ENCODE peak calls at places on chromosomes 11 and 22, in five cellular contexts. X is esophagus muscularis mucosa, W is spleen, Y is H1, O is Panc1. L is an unnamed sample. For H3K4me1, the result is how much of the 10 kb centered on the place peaks cover.

GRCh38 chr11:48063424-48063978 is 83.1 kb downstream of the PTPRJ start:
- DNase-seq in Y (no peak), O (no peak), X (no peak), W (no peak), L (no peak)

GRCh38 chr11:19079643-19080440 is 19.3 kb upstream of the MRGPRX2 start:
- DNase-seq in Y (no peak), O (no peak), X (peak), W (no peak), L (no peak)

GRCh38 chr11:34721646-34722045 is 100.8 kb downstream of the EHF start:
- DNase-seq in W (no peak), O (no peak), X (no peak), Y (no peak), L (no peak)

GRCh38 chr11:86765146-86765663 is 35.1 kb upstream of the PRSS23 start:
- DNase-seq in Y (no peak), X (no peak), O (no peak), W (no peak), L (no peak)

GRCh38 chr11:124475265-124475664 is 29.8 kb upstream of the OR8B8 start:
- DNase-seq in Y (no peak), W (no peak), O (no peak), X (no peak), L (no peak)

GRCh38 chr11:2399488-2400068 is 972 bp upstream of the TSSC4 start:
- DNase-seq in X (no peak), O (no peak), W (no peak), Y (no peak), L (no peak)

GRCh38 chr22:28822930-28823481 is 22.6 kb upstream of the XBP1 start:
- DNase-seq in W (no peak), X (no peak), Y (no peak), O (no peak), L (no peak)

GRCh38 chr11:126423743-126424142 is 68.3 kb downstream of the ST3GAL4 start:
- DNase-seq in O (no peak), X (no peak), W (no peak), Y (no peak), L (no peak)

GRCh38 chr11:119734788-119735187 is 5.8 kb upstream of the NECTIN1 start:
- DNase-seq in O (no peak), Y (no peak), W (no peak), X (no peak), L (no peak)

GRCh38 chr11:96337541-96338530 is 5.2 kb downstream of the MAML2 start:
- DNase-seq in W (peak), Y (no peak), X (no peak), O (no peak), L (no peak)

GRCh38 chr11:59990421-59990820 is 26.6 kb upstream of the OOSP4B start:
- DNase-seq in O (no peak), Y (no peak), W (no peak), X (no peak), L (no peak)

GRCh38 chr11:12547953-12548650 is 126.1 kb upstream of the TEAD1 start:
- DNase-seq in W (no peak), O (no peak), X (peak), Y (no peak), L (no peak)

GRCh38 chr11:77793972-77794371 is 26.6 kb downstream of the RSF1 start:
- DNase-seq in Y (no peak), X (no peak), W (no peak), O (no peak), L (no peak)

GRCh38 chr11:13831707-13832106 is 130.8 kb upstream of the SPON1 start:
- DNase-seq in O (no peak), Y (no peak), X (peak), W (no peak), L (no peak)

GRCh38 chr22:19853879-19854777 is 546 bp downstream of the GNB1L start:
- DNase-seq in Y (no peak), O (no peak), X (peak), W (peak), L (peak)

GRCh38 chr11:11374358-11375148 is 21.5 kb upstream of the CSNK2A3 start:
- DNase-seq in X (no peak), O (no peak), Y (no peak), W (no peak), L (peak)

GRCh38 chr22:39522567-39523300 is 2.4 kb downstream of the ATF4 start:
- DNase-seq in O (no peak), X (no peak), W (peak), Y (no peak), L (no peak)

GRCh38 chr22:36344106-36344827 is 43.5 kb downstream of the MYH9 start:
- DNase-seq in O (no peak), X (no peak), Y (no peak), W (no peak), L (no peak)

GRCh38 chr11:8809605-8810272 is 101.2 kb upstream of the AKIP1 start:
- DNase-seq in O (no peak), W (no peak), Y (no peak), X (no peak), L (no peak)

GRCh38 chr11:94938399-94939055 is 34.8 kb downstream of the CWC15 start:
- DNase-seq in W (no peak), X (peak), O (no peak), Y (no peak), L (no peak)

GRCh38 chr22:17974703-17975372 is 49.5 kb downstream of the MICAL3 start:
- DNase-seq in X (no peak), Y (no peak), W (no peak), O (no peak), L (no peak)

GRCh38 chr11:119205080-119205479 is 1.1 kb upstream of the CBL start:
- DNase-seq in X (no peak), Y (no peak), O (no peak), W (peak), L (no peak)

GRCh38 chr11:76228122-76229000 is 22.1 kb upstream of the WNT11 start:
- DNase-seq in O (no peak), W (no peak), Y (no peak), X (no peak), L (no peak)

GRCh38 chr11:122642472-122642922 is 13.0 kb upstream of the UBASH3B start:
- DNase-seq in Y (no peak), W (no peak), X (no peak), O (peak), L (no peak)

GRCh38 chr11:30326114-30326783 is 3.3 kb downstream of the ARL14EP start:
- DNase-seq in X (no peak), Y (no peak), O (no peak), W (no peak), L (no peak)

GRCh38 chr22:24681236-24681635 is 78.2 kb downstream of the GGT1 start:
- DNase-seq in O (no peak), W (no peak), X (no peak), Y (no peak), L (no peak)

GRCh38 chr11:63614136-63614664 is at the start of gene PLAAT3:
- DNase-seq in O (no peak), X (no peak), Y (peak), W (peak), L (no peak)

GRCh38 chr11:24324211-24324610 is 172.6 kb upstream of the LUZP2 start:
- DNase-seq in X (no peak), O (no peak), Y (no peak), W (no peak), L (no peak)

GRCh38 chr11:106695506-106695905 is 322.8 kb downstream of the GUCY1A2 start:
- DNase-seq in O (no peak), W (no peak), X (no peak), Y (no peak), L (no peak)

GRCh38 chr11:86476109-86476861 is 101.6 kb downstream of the CCDC81 start:
- DNase-seq in Y (no peak), W (no peak), X (no peak), O (no peak), L (no peak)

GRCh38 chr22:50521710-50522109 is 3.7 kb downstream of the SCO2 start:
- DNase-seq in W (no peak), O (no peak), Y (no peak), X (no peak), L (peak)
- TF ChIP-seq POLR2AphosphoS5 in W (no peak), O (no peak), Y (no peak), X (no peak), L (no peak)

DNA sequence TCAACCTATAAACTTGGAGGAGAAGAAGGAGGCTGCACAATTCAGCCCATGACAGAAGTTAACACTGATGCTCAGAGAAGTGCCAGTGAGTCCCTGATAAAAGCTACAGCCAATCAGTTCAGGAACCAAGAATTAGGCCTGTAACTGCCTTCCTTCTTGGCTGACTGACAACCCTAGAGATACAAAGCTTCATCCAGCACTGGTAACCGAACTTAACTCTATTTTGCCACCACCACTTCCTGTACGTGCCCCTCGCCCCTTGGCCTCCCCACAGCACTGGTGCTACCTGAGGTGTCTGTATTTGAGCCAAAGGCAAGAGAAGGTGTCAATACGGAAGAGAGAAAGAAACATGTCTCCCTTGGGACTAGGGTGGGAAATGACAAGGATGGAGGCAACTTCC is 40.1 kb upstream of the POU2AF1 start:
- DNase-seq in Y (no peak), X (no peak), W (no peak), O (no peak), L (no peak)
- H3K4me1 ChIP-seq in Y (under half), X (under half), W (under half), O (under half), L (under half)

GRCh38 chr22:43890901-43891331 is 897 bp downstream of the PNPLA5 start:
- DNase-seq in Y (no peak), O (no peak), X (no peak), W (peak), L (no peak)

GRCh38 chr22:43891360-43892182 is at the start of gene PNPLA5:
- DNase-seq in X (no peak), W (peak), Y (no peak), O (no peak), L (no peak)

GRCh38 chr22:43893266-43893665 is 1.5 kb upstream of the PNPLA5 start:
- DNase-seq in X (no peak), O (no peak), W (peak), Y (no peak), L (no peak)

GRCh38 chr22:43894122-43894521 is 2.3 kb upstream of the PNPLA5 start:
- DNase-seq in X (no peak), W (peak), Y (no peak), O (no peak), L (no peak)

DNA sequence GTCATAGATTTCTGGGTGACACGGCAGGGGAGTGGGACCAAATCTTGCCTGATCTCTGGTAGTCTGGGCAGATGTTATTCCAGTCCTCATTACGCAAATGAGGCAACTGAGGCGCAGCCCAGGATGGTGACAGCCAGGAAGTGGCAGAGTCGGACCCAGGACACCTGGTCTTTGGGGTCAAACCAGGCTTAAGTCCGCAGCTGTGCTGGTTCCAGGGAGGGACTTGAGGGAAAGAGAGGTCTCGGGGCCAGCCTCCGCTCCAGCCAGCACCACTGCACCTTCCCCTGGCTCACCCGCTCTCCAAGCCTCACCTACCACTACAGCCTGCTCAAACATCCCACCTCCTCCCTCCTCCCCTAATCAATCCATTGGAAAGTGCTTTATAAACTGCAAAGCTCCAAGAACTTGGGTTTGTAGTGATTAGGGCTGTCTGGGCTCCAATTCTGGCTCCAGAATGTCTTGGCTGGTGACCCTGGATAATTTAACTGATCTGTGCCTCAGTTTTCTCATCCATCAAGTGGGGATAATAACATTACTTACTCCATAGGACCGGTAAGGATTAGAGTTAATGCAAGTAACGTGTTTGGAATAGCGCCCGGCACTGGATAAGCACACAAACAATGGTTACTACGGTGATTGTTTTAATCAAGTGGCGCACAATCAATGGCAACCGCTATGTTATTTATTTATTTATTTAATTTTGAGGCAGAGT is 526 bp upstream of the PNPLA5 start:
- DNase-seq in W (peak), Y (no peak), X (no peak), O (no peak), L (no peak)
- H3K4me3 ChIP-seq in W (no peak), Y (peak), X (no peak), O (no peak), L (no peak)

GRCh38 chr11:32107647-32108046 is 16.8 kb downstream of the RCN1 start:
- DNase-seq in X (no peak), W (no peak), Y (no peak), O (no peak), L (no peak)
- TF ChIP-seq POLR2AphosphoS5 in X (no peak), W (no peak), Y (no peak), O (peak), L (no peak)

GRCh38 chr22:41857860-41858199 is 24.9 kb downstream of the SREBF2 start:
- DNase-seq in Y (no peak), O (no peak), X (no peak), W (no peak), L (no peak)
- H3K4me1 ChIP-seq in Y (under half), O (under half), X (half or more), W (under half), L (under half)

GRCh38 chr22:46588279-46589140 is 31.7 kb upstream of the GRAMD4 start:
- DNase-seq in O (no peak), X (no peak), Y (no peak), W (peak), L (no peak)
- H3K4me3 ChIP-seq in O (no peak), X (no peak), Y (no peak), W (peak), L (no peak)

GRCh38 chr11:66293777-66294625 is 2.3 kb downstream of the TMEM151A start:
- DNase-seq in O (no peak), X (no peak), W (no peak), Y (no peak), L (no peak)

GRCh38 chr11:66293352-66293751 is 1.7 kb downstream of the TMEM151A start:
- DNase-seq in W (no peak), O (no peak), X (no peak), Y (no peak), L (no peak)

GRCh38 chr11:66297610-66298009 is 5.9 kb downstream of the TMEM151A start:
- DNase-seq in X (no peak), O (no peak), W (no peak), Y (no peak), L (no peak)

GRCh38 chr11:66292543-66293332 is 1.0 kb downstream of the TMEM151A start:
- DNase-seq in X (no peak), O (no peak), Y (no peak), W (no peak), L (no peak)

DNA sequence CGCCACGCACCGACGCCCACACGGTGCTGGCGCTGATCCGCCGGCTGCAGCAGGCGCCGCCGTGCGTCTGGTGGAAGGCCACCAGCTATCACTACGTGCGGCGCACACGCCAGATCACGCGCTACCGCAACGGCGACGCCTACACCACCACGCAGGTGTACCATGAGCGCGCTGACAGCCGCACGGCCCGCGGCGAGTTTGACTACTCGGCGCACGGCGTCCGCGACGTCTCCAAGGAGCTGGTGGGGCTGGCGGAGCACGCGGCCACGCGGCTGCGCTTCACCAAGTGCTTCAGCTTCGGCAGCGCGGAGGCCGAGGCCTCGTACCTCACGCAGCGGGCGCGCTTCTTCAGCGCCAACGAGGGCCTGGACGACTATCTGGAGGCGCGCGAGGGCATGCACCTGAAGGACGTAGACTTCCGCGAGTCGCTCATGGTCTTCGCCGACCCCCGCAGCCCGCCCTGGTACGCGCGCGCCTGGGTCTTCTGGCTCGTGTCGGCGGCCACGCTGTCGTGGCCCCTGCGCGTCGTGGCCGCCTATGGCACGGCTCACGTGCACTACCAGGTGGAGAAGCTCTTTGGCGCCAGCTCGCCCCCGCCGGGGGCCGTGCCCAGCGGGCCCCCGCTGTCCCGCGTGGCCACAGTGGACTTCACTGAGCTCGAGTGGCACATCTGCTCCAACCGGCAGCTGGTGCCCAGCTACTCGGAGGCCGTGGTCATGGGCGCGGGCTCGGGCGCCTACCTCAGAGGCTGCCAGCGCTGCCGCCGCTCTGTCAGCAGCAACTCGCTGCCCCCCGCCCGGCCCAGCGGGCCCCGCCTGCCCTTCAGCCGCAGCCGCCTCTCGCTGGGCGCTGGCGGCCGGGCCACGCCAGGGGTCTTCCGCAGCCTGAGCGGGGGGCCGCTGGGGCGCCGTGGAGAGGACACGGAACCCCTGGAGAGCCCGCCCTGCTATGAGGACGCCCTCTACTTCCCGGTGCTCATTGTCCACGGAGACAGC is 3.2 kb downstream of the TMEM151A start:
- DNase-seq in X (no peak), Y (no peak), W (no peak), O (no peak), L (no peak)
- TF ChIP-seq POLR2AphosphoS5 in X (no peak), Y (no peak), W (no peak), O (no peak), L (no peak)

GRCh38 chr22:42432818-42433217 is 615 bp upstream of the NFAM1 start:
- DNase-seq in X (no peak), W (no peak), O (no peak), Y (no peak), L (no peak)

GRCh38 chr22:42434283-42434682 is 2.1 kb upstream of the NFAM1 start:
- DNase-seq in Y (no peak), W (no peak), O (no peak), X (no peak), L (no peak)

GRCh38 chr22:42436402-42436801 is 4.2 kb upstream of the NFAM1 start:
- DNase-seq in O (no peak), W (no peak), X (no peak), Y (no peak), L (no peak)

GRCh38 chr22:42433754-42434153 is 1.6 kb upstream of the NFAM1 start:
- DNase-seq in O (no peak), X (no peak), W (no peak), Y (no peak), L (no peak)

DNA sequence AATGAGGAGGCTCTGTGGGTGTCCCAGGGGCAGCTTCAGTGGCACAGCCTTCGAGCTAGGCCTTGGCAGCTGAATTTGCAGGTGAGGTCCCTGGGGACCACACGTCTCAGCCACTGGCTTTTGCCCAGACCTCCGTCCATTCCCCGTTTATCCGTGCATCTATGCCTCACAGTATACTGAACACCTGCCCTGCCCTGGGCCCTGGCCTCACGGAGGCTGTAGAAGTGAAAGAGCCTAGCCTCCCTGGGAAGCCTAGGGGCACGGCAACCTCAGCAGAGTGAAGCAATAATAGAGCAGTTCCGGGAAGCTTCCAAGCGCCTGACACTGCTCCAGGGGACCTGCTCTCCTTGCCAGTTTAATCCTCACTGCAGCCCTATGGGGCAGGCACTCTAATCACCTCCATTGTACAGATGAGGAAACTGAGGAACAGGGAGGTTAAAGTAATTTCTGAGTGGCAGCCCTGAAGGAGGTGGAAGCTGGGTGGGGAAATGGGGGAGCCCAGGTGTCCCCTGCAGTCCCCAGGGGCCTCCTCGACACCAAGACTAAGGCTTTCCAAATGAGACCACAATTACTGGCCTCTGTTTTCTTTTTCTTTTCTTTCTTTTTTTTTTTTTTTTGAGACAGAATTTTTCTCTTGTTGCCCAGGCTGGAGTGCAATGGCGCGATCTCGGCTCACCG is 2.7 kb upstream of the NFAM1 start:
- DNase-seq in Y (no peak), O (no peak), X (no peak), W (no peak), L (no peak)
- H3K4me1 ChIP-seq in Y (under half), O (under half), X (half or more), W (under half), L (under half)

GRCh38 chr22:41542224-41542623 is 2.0 kb downstream of the POLR3H start:
- DNase-seq in Y (no peak), X (no peak), W (no peak), O (no peak), L (no peak)
- H3K4me3 ChIP-seq in Y (no peak), X (no peak), W (no peak), O (peak), L (no peak)